ENCODE peak calls at places on chromosomes 7 and 10, in seven cellular contexts. D is GM23338, J is upper lobe of right lung, S is SJCRH30, Q is kidney epithelial cell, V is aorta, X is Peyer's patch. N is an unnamed sample. For H3K27me3, the result is how much of the 10 kb centered on the place peaks cover.

GRCh38 chr7:51325231-51325630 is 8.6 kb upstream of the COBL start:
- DNase-seq in D (no peak), J (no peak), S (no peak), Q (no peak), V (no peak), X (no peak), N (no peak)

GRCh38 chr7:11607676-11608075 is 224.3 kb downstream of the THSD7A start:
- DNase-seq in D (no peak), J (no peak), S (peak), Q (no peak), V (no peak), X (no peak), N (no peak)

GRCh38 chr10:129365767-129366400 is 101.2 kb upstream of the MGMT start:
- DNase-seq in D (peak), J (no peak), S (peak), Q (no peak), V (no peak), X (no peak), N (no peak)

GRCh38 chr7:129394982-129395906 is 39.0 kb upstream of the STRIP2 start:
- DNase-seq in D (no peak), J (no peak), S (no peak), Q (no peak), V (no peak), X (no peak), N (no peak)

GRCh38 chr10:103336370-103336769 is 14.6 kb downstream of the PCGF6 start:
- DNase-seq in D (no peak), J (no peak), S (no peak), Q (no peak), V (no peak), X (no peak), N (no peak)

GRCh38 chr7:155168607-155169006 is 98.5 kb downstream of the HTR5A start:
- DNase-seq in D (no peak), J (no peak), S (no peak), Q (no peak), V (no peak), X (no peak), N (no peak)

GRCh38 chr10:74786126-74786525 is 40.3 kb upstream of the KAT6B start:
- DNase-seq in D (no peak), J (no peak), S (no peak), Q (no peak), V (no peak), X (no peak), N (no peak)

GRCh38 chr7:86929293-86930109 is 130.0 kb downstream of the ELAPOR2 start:
- DNase-seq in D (no peak), J (no peak), S (no peak), Q (no peak), V (no peak), X (no peak), N (no peak)

GRCh38 chr7:111089822-111090426 is 1.0 kb upstream of the LRRN3 start:
- DNase-seq in D (peak), J (no peak), S (peak), Q (no peak), V (no peak), X (no peak), N (no peak)

GRCh38 chr10:5976689-5977470 is 463 bp downstream of the IL15RA start:
- DNase-seq in D (peak), J (peak), S (no peak), Q (no peak), V (peak), X (peak), N (peak)

GRCh38 chr10:105370697-105371096 is 729.6 kb downstream of the SORCS3 start:
- DNase-seq in D (no peak), J (no peak), S (no peak), Q (no peak), V (no peak), X (no peak), N (no peak)

GRCh38 chr7:93044147-93044810 is 73.5 kb downstream of the SAMD9 start:
- DNase-seq in D (peak), J (no peak), S (peak), Q (no peak), V (no peak), X (no peak), N (no peak)

DNA sequence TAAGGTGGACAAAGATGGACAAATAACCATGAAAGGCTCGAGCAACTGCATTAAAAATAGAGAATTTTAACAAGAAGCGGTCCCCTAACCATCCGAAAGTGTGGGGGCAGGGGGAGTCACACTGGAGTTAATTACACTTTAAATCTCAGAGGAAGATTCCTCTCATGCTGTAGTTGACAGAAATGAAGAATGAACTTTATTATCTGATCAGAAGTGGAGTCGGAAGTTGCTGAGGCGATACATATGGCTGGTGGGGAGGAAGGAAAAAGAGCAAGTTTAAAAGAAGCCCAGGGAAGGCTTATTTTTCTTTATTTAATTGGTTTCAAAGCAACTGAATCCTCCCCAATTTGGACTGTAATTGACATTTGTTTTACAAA is 102.3 kb upstream of the FAM171A1 start:
- DNase-seq in D (no peak), J (no peak), S (no peak), Q (no peak), V (no peak), X (no peak), N (no peak)
- H3K27me3 ChIP-seq in D (half or more), J (under half), S (under half), Q (under half), V (under half), X (under half), N (under half)

GRCh38 chr7:157014635-157015555 is 4.4 kb upstream of the MNX1 start:
- DNase-seq in D (peak), J (peak), S (no peak), Q (no peak), V (no peak), X (peak), N (no peak)
- H3K27me3 ChIP-seq in D (half or more), J (half or more), S (under half), Q (half or more), V (under half), X (under half), N (under half)

GRCh38 chr10:78539247-78539766 is 505.6 kb downstream of the RPS24 start:
- DNase-seq in D (no peak), J (no peak), S (no peak), Q (no peak), V (no peak), X (no peak), N (no peak)
- H3K27me3 ChIP-seq in D (under half), J (under half), S (under half), Q (under half), V (under half), X (under half), N (under half)

GRCh38 chr7:98619450-98620321 is 2.6 kb downstream of the NPTX2 start:
- DNase-seq in D (peak), J (no peak), S (no peak), Q (no peak), V (no peak), X (no peak), N (no peak)

GRCh38 chr7:98616381-98617050 is 569 bp upstream of the NPTX2 start:
- DNase-seq in D (peak), J (no peak), S (no peak), Q (no peak), V (peak), X (no peak), N (no peak)

GRCh38 chr7:98618786-98619185 is 1.7 kb downstream of the NPTX2 start:
- DNase-seq in D (no peak), J (no peak), S (no peak), Q (no peak), V (no peak), X (no peak), N (no peak)

GRCh38 chr7:98617051-98617959 is at the start of gene NPTX2:
- DNase-seq in D (peak), J (peak), S (no peak), Q (no peak), V (peak), X (peak), N (no peak)

DNA sequence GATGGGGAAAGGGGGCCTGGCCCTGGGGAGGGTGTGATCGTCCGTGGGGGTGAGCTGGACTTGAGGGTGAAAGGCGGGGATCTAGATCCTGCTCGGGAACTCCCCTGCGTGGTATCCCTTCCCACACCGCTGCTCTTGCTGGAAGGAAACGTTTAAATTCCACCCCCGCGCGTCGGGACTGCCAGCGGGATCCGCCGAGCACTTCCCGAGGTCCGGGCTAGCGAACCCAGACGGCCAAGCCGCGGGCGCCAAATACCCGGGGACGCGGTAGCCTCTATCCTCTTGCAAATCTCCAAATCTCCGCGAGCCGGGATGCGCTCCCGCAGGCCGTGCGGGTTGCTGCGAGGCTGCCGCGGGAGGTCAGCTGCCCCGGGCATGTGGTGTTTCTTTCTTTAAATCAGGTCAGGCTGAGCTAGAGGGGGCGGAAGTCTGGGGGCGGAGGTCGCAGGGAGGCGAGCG is 904 bp downstream of the NPTX2 start:
- DNase-seq in D (peak), J (no peak), S (no peak), Q (no peak), V (no peak), X (no peak), N (no peak)
- H3K27me3 ChIP-seq in D (half or more), J (half or more), S (under half), Q (under half), V (under half), X (under half), N (under half)

DNA sequence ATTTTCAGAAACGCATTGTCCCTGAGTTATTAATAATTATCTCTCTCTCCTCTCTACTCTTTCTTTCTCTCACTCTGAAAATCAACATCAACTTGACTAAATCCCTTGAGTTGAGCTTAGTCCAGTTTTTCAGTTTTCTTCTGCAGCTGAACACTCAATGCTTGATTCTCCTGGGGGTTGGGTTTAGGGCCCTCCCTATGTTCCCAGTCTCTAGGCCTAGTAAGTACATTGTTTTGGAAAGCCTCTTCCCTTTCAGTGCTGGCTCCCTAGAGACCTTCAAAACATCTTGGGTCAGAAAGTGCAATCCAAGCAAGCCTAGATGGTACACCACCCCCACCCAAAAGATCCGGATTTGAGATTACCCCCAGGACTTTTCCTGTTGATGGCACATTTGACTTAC is 488.5 kb downstream of the LRMDA start:
- DNase-seq in D (no peak), J (no peak), S (no peak), Q (no peak), V (no peak), X (no peak), N (no peak)
- H3K27me3 ChIP-seq in D (under half), J (under half), S (under half), Q (under half), V (under half), X (under half), N (under half)

DNA sequence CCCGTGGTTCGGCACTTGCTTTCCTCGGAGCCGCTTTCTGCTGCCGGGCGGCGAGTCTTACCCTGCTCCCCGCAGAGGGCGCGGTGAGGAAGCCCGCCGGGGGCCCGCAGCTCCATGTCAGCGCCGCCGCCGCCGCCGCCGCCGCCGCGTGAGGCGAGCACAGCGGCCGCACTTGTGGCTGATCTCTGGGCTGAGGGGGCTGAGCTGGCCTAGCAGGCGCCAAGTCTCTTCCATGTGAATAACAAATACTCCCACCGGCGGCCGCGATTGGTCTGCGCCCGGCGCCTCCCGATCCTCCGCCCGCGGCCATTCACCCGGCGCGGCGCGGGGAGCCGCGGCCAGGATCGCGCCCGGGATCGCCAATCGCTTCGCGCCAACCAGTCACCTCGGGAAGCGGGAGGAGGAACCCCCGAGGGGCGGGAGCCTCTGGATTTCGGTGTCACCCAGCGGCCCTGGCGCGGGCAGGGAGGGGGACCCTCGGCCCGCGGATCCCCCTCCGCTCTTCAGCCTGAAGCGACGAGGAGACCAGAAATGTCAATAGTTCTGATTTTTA is at the start of gene GRM8:
- DNase-seq in D (peak), J (peak), S (peak), Q (no peak), V (peak), X (peak), N (no peak)
- H3K27me3 ChIP-seq in D (half or more), J (half or more), S (under half), Q (half or more), V (under half), X (under half), N (under half)

N was measured in naive thymus-derived CD4-positive, alpha-beta T cell.